ENCODE peak calls at places on chromosomes 1 and 21, in nine cellular contexts. T is AG09309, M is mesenteric fat pad, K is neuronal stem cell, Z is erythroblast, A is cardiac muscle cell, G is H1, I is non-pigmented ciliary epithelial cell, X is left ventricle myocardium inferior. N is an unnamed sample.

GRCh38 chr1:213327318-213327667 is 276.3 kb downstream of the RPS6KC1 start:
- DNase-seq in I (peak), T (peak), X (peak), K (no peak), G (no peak), A (no peak), M (no peak), Z (no peak), N (peak)

GRCh38 chr1:82455342-82455741 is 654.6 kb downstream of the ADGRL2 start:
- DNase-seq in X (no peak), I (no peak), M (no peak), Z (no peak), A (no peak), G (no peak), T (no peak), K (no peak), N (no peak)

GRCh38 chr1:248792342-248792741 is 33.4 kb downstream of the SH3BP5L start:
- DNase-seq in A (no peak), T (no peak), G (no peak), M (no peak), X (no peak), K (no peak), I (no peak), Z (no peak), N (no peak)

GRCh38 chr1:44048816-44049215 is 17.6 kb upstream of the SLC6A9 start:
- DNase-seq in A (no peak), Z (no peak), G (no peak), M (no peak), I (no peak), T (no peak), X (no peak), K (no peak), N (no peak)

GRCh38 chr1:6519935-6520621 is 28.6 kb upstream of the PLEKHG5 start:
- DNase-seq in G (peak), A (peak), Z (no peak), T (peak), I (peak), X (no peak), M (no peak), K (peak), N (peak)

GRCh38 chr1:206824327-206824726 is 41.1 kb upstream of the IL20 start:
- DNase-seq in K (no peak), I (no peak), M (no peak), Z (no peak), A (no peak), G (no peak), T (no peak), X (no peak), N (no peak)

GRCh38 chr1:184664661-184665060 is 90.0 kb downstream of the EDEM3 start:
- DNase-seq in T (no peak), Z (no peak), K (no peak), A (no peak), M (no peak), X (no peak), I (no peak), G (peak), N (no peak)

GRCh38 chr1:156475568-156476500 is 24.7 kb downstream of the MEF2D start:
- DNase-seq in X (peak), G (no peak), M (peak), A (no peak), I (no peak), K (no peak), T (peak), Z (no peak), N (peak)

GRCh38 chr21:24023402-24023801 is 1583.9 kb downstream of the MRPL39 start:
- DNase-seq in T (no peak), A (no peak), X (no peak), K (no peak), I (no peak), Z (no peak), M (no peak), G (no peak), N (no peak)

GRCh38 chr21:31366825-31367224 is 22.8 kb upstream of the TIAM1 start:
- DNase-seq in A (no peak), X (no peak), Z (no peak), K (no peak), M (no peak), T (no peak), G (no peak), I (peak), N (no peak)

GRCh38 chr1:177809844-177810243 is 160.0 kb downstream of the SEC16B start:
- DNase-seq in X (no peak), Z (no peak), K (no peak), G (no peak), T (no peak), I (no peak), A (no peak), M (no peak), N (no peak)

GRCh38 chr1:241470361-241470760 is 49.2 kb downstream of the FH start:
- DNase-seq in Z (no peak), M (no peak), X (no peak), G (no peak), K (no peak), I (no peak), A (no peak), T (no peak), N (no peak)

GRCh38 chr1:43747736-43748135 is 40.4 kb downstream of the ST3GAL3 start:
- DNase-seq in G (no peak), I (no peak), T (no peak), X (no peak), Z (no peak), A (no peak), M (no peak), K (no peak), N (no peak)

GRCh38 chr1:46526689-46527291 is 24.7 kb downstream of the KNCN start:
- DNase-seq in I (no peak), A (no peak), Z (no peak), K (no peak), G (peak), X (no peak), T (no peak), M (no peak), N (no peak)

N was measured in AG08395.